ENCODE peak calls at places on chromosomes 5 and 9, in five cellular contexts. N is suprapubic skin, Q is uterus, H is Panc1, T is IMR-90. S is an unnamed sample.
A peak's percentile ranks its signal among the peaks of the same experiment; 100 is the strongest.

GRCh38 chr5:161851691-161852299 is 3.9 kb downstream of the GABRA1 start:
- DNase-seq in N (no peak), Q (no peak), H (no peak), T (no peak), S (no peak)

GRCh38 chr5:169286572-169287325 is 14.2 kb downstream of the SLIT3 start:
- DNase-seq in N (no peak), Q (peak; percentile 67), H (no peak), T (no peak), S (no peak)

GRCh38 chr5:55278778-55279177 is 28.7 kb downstream of the DHX29 start:
- DNase-seq in N (no peak), Q (no peak), H (no peak), T (peak; percentile 75), S (no peak)

GRCh38 chr5:106408141-106408540 is 1262.6 kb downstream of the EFNA5 start:
- DNase-seq in N (no peak), Q (no peak), H (no peak), T (no peak), S (no peak)

GRCh38 chr9:136840877-136841645 is 1.2 kb upstream of the AJM1 start:
- DNase-seq in N (no peak), Q (no peak), H (no peak), T (peak; percentile 62), S (no peak)

GRCh38 chr5:128426090-128426534 is 111.9 kb downstream of the FBN2 start:
- DNase-seq in N (no peak), Q (no peak), H (no peak), T (no peak), S (no peak)

GRCh38 chr5:108606185-108606584 is 141.5 kb upstream of the FER start:
- DNase-seq in N (no peak), Q (no peak), H (no peak), T (no peak), S (no peak)

GRCh38 chr5:129460121-129460950 is at the start of gene ADAMTS19:
- DNase-seq in N (no peak), Q (peak; percentile 52), H (no peak), T (peak; percentile 21), S (no peak)

GRCh38 chr5:138869763-138870500 is 5.2 kb downstream of the LRRTM2 start:
- DNase-seq in N (no peak), Q (no peak), H (no peak), T (peak; percentile 51), S (no peak)

GRCh38 chr5:150305577-150305976 is 2.9 kb upstream of the ARSI start:
- DNase-seq in N (no peak), Q (no peak), H (no peak), T (no peak), S (no peak)

GRCh38 chr9:127561491-127562270 is 50.4 kb upstream of the STXBP1 start:
- DNase-seq in N (peak; percentile 95), Q (peak; percentile 86), H (peak; percentile 93), T (peak; percentile 99), S (peak; percentile 98)

GRCh38 chr9:127780126-127780885 is 1.8 kb upstream of the SH2D3C start:
- DNase-seq in N (no peak), Q (no peak), H (no peak), T (no peak), S (no peak)

GRCh38 chr9:18347381-18348084 is 126.4 kb upstream of the ADAMTSL1 start:
- DNase-seq in N (no peak), Q (no peak), H (no peak), T (no peak), S (no peak)

GRCh38 chr5:96880402-96881164 is 4.3 kb downstream of the ERAP2 start:
- DNase-seq in N (no peak), Q (no peak), H (no peak), T (peak; percentile 87), S (no peak)

GRCh38 chr5:98144710-98145109 is 628.8 kb upstream of the RGMB start:
- DNase-seq in N (no peak), Q (no peak), H (no peak), T (no peak), S (no peak)

GRCh38 chr5:125746936-125747335 is 676.3 kb upstream of the GRAMD2B start:
- DNase-seq in N (no peak), Q (no peak), H (no peak), T (no peak), S (no peak)

GRCh38 chr9:134456740-134457315 is 130.6 kb downstream of the RXRA start:
- DNase-seq in N (no peak), Q (no peak), H (no peak), T (no peak), S (no peak)

GRCh38 chr9:100589582-100589981 is 11.7 kb downstream of the CAVIN4 start:
- DNase-seq in N (no peak), Q (no peak), H (no peak), T (peak; percentile 65), S (no peak)

GRCh38 chr5:154885438-154885837 is 27.0 kb downstream of the CNOT8 start:
- DNase-seq in N (no peak), Q (no peak), H (no peak), T (no peak), S (no peak)

GRCh38 chr9:35651964-35652828 is 1.5 kb upstream of the SIT1 start:
- DNase-seq in N (peak; percentile 10), Q (no peak), H (no peak), T (peak; percentile 72), S (no peak)

GRCh38 chr9:111413996-111414395 is 70.2 kb downstream of the ECPAS start:
- DNase-seq in N (no peak), Q (no peak), H (no peak), T (no peak), S (no peak)

GRCh38 chr5:111143910-111144309 is 51.8 kb downstream of the WDR36 start:
- DNase-seq in N (no peak), Q (peak; percentile 61), H (no peak), T (peak; percentile 73), S (no peak)

GRCh38 chr9:134656334-134657034 is 14.9 kb downstream of the COL5A1 start:
- DNase-seq in N (no peak), Q (no peak), H (no peak), T (no peak), S (no peak)

GRCh38 chr5:110402562-110402961 is 323.9 kb downstream of the TMEM232 start:
- DNase-seq in N (no peak), Q (no peak), H (no peak), T (no peak), S (no peak)

GRCh38 chr9:98964201-98964600 is 20.5 kb downstream of the COL15A1 start:
- DNase-seq in N (no peak), Q (no peak), H (no peak), T (peak; percentile 18), S (no peak)

GRCh38 chr5:173412566-173412965 is 84.4 kb upstream of the STC2 start:
- DNase-seq in N (no peak), Q (no peak), H (no peak), T (peak; percentile 66), S (no peak)

GRCh38 chr5:25688156-25688555 is 1043.4 kb upstream of the CDH10 start:
- DNase-seq in N (no peak), Q (no peak), H (no peak), T (no peak), S (no peak)

GRCh38 chr5:157971466-157972324 is 112.8 kb upstream of the CLINT1 start:
- DNase-seq in N (no peak), Q (no peak), H (no peak), T (no peak), S (no peak)

GRCh38 chr5:68167195-68167651 is 48.3 kb upstream of the PIK3R1 start:
- DNase-seq in N (no peak), Q (no peak), H (no peak), T (no peak), S (no peak)

GRCh38 chr5:36414869-36415282 is 113.2 kb upstream of the RANBP3L start:
- DNase-seq in N (no peak), Q (no peak), H (no peak), T (peak; percentile 54), S (no peak)

GRCh38 chr9:134661299-134661698 is 19.7 kb downstream of the COL5A1 start:
- DNase-seq in N (peak; percentile 56), Q (peak; percentile 22), H (no peak), T (no peak), S (no peak)

GRCh38 chr5:134432174-134432573 is 20.5 kb upstream of the CDKN2AIPNL start:
- DNase-seq in N (no peak), Q (no peak), H (no peak), T (no peak), S (no peak)

GRCh38 chr5:134436523-134437339 is 25.1 kb upstream of the CDKN2AIPNL start:
- DNase-seq in N (peak; percentile 85), Q (peak; percentile 54), H (no peak), T (peak; percentile 98), S (peak; percentile 96)

GRCh38 chr5:134430001-134430569 is 18.4 kb upstream of the CDKN2AIPNL start:
- DNase-seq in N (no peak), Q (no peak), H (no peak), T (no peak), S (no peak)

GRCh38 chr5:134435525-134435924 is 23.8 kb upstream of the CDKN2AIPNL start:
- DNase-seq in N (no peak), Q (no peak), H (no peak), T (peak; percentile 92), S (peak; percentile 88)

GRCh38 chr5:134432677-134433359 is 21.1 kb upstream of the CDKN2AIPNL start:
- DNase-seq in N (no peak), Q (no peak), H (no peak), T (peak; percentile 67), S (no peak)
- TF ChIP-seq CTCF in N (no peak), Q (no peak), H (no peak), T (no peak), S (no peak)

DNA sequence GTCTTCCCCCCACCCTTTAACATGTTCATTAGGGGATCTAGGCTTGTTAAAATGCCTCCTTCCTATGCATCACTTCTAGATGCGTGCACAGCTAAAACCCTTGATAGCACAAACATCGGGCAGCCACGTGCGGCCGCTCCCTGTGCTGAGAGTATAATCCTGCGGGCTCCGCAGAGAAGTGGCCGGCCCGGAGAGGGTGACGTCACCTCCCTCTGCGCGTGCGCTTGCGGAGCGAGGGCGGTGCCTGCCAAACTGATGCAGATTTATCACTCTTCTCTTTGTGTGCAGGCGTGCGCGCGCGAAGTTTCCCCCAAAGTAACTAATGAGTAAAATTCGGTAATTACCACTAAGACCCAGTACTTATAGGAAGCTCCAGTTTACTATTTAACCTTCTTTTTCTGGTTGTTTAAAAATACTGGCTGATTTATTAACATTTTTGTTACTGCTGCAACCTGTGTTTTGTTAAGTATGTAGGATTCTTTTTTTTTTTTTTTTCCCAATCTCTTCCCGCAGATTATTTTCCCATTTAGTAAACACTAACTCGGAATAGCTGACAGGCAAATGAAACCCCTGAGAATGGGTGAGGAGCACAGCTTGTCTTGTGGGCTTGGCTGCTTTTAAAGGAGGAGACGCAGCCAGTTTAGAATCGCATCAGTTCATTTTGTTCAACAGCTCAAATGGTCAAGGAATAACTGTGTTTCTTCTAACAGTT is 121.6 kb downstream of the TRIO start:
- DNase-seq in N (peak; percentile 95), Q (peak; percentile 93), H (peak; percentile 89), T (peak; percentile 94), S (peak; percentile 98)
- H3K4me1 ChIP-seq in N (peaks cover 47% of the 10 kb centered on the region), Q (peaks cover 14% of the 10 kb centered on the region), H (peaks cover 99% of the 10 kb centered on the region), T (peaks cover 50% of the 10 kb centered on the region), S (peaks cover 75% of the 10 kb centered on the region)

DNA sequence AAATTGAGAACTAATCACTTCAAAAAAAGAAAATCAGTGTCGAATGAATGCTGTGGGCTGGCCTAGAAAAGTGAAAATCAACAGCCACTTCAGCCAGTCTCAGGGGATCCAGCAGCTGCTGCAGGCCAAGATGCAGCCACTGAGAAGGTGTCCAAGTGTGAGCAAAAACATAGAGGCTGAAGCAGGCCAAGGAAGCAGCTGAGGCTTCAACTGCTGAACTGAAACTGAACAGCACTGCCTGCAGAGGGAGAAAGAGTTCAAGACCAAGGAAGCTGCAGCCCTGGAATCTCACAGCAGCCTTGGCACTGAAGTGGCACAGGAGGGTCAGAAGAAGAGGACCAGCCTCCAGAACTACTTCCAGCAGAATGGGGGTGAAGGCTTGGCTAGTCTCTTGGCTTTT is 15.8 kb upstream of the SLC36A3 start:
- DNase-seq in N (no peak), Q (peak; percentile 39), H (no peak), T (peak; percentile 2), S (no peak)
- TF ChIP-seq CTCF in N (no peak), Q (no peak), H (peak; percentile 51), T (no peak), S (peak; percentile 36)

GRCh38 chr9:131419029-131419614 is 25.2 kb downstream of the PRRC2B start:
- DNase-seq in N (no peak), Q (no peak), H (no peak), T (peak; percentile 66), S (no peak)
- H3K4me1 ChIP-seq in N (peaks cover 93% of the 10 kb centered on the region), Q (peaks cover 23% of the 10 kb centered on the region), H (peaks cover 68% of the 10 kb centered on the region), T (peaks cover 49% of the 10 kb centered on the region), S (peaks cover 53% of the 10 kb centered on the region)